ENCODE peak calls at places on chromosomes 16 and 17, in six cellular contexts. D is mucosa of gallbladder; V is NCI-H1694; C is posterior vena cava; T is RPMI7951; N is activated naive CD4-positive, alpha-beta T cell treated with Interleukin-2 at 50 U/mL for 16 hours. P is an unnamed sample.

GRCh38 chr16:4273858-4274291 is 1.1 kb upstream of the TFAP4 start:
- DNase-seq in C (peak; percentile 87), N (peak; percentile 52), D (peak; percentile 27), V (no peak), T (peak; percentile 32), P (no peak)

GRCh38 chr17:32746698-32747097 is 130.2 kb downstream of the MYO1D start:
- DNase-seq in V (no peak), N (no peak), T (peak; percentile 26), D (no peak), C (no peak), P (no peak)

GRCh38 chr16:85458952-85459351 is 154.2 kb upstream of the GSE1 start:
- DNase-seq in V (peak; percentile 84), D (no peak), T (no peak), C (no peak), N (no peak), P (no peak)

GRCh38 chr16:3461120-3461519 is 17.6 kb downstream of the NAA60 start:
- DNase-seq in T (no peak), C (no peak), N (no peak), D (no peak), V (no peak), P (no peak)

GRCh38 chr17:66620528-66620927 is 214.4 kb upstream of the CACNG5 start:
- DNase-seq in T (no peak), D (no peak), N (no peak), C (no peak), V (no peak), P (peak; percentile 21)

GRCh38 chr16:57256601-57257395 is 11.7 kb downstream of the ARL2BP start:
- DNase-seq in N (no peak), C (no peak), T (no peak), V (no peak), D (no peak), P (no peak)

GRCh38 chr16:10895053-10895946 is 18.3 kb downstream of the CIITA start:
- DNase-seq in N (peak; percentile 14), D (peak; percentile 48), V (no peak), C (peak; percentile 85), T (peak; percentile 32), P (peak; percentile 12)

GRCh38 chr17:47172698-47173565 is 16.2 kb downstream of the CDC27 start:
- DNase-seq in D (no peak), T (no peak), C (no peak), N (no peak), V (no peak), P (peak; percentile 6)

GRCh38 chr16:59296002-59296401 is 561.9 kb upstream of the GOT2 start:
- DNase-seq in V (no peak), C (no peak), D (no peak), N (no peak), T (no peak), P (no peak)

GRCh38 chr17:74522381-74523090 is 8.7 kb downstream of the CD300LB start:
- DNase-seq in D (no peak), V (no peak), N (no peak), T (no peak), C (no peak), P (no peak)

GRCh38 chr16:73569266-73569665 is 521.3 kb upstream of the ZFHX3 start:
- DNase-seq in N (no peak), C (no peak), V (no peak), T (no peak), D (no peak), P (no peak)

GRCh38 chr17:4519361-4519788 is 20.7 kb downstream of the SPNS2 start:
- DNase-seq in T (no peak), N (no peak), V (no peak), D (peak; percentile 71), C (no peak), P (no peak)

GRCh38 chr16:28193530-28194423 is 18.0 kb downstream of the XPO6 start:
- DNase-seq in N (peak; percentile 46), V (no peak), D (no peak), C (no peak), T (peak; percentile 71), P (peak; percentile 95)

GRCh38 chr16:84349852-84350565 is 18.3 kb upstream of the ATP2C2 start:
- DNase-seq in V (no peak), T (no peak), C (peak; percentile 16), N (no peak), D (no peak), P (no peak)

GRCh38 chr17:31811021-31811565 is 48.0 kb downstream of the COPRS start:
- DNase-seq in T (peak; percentile 54), C (no peak), N (no peak), D (no peak), V (no peak), P (peak; percentile 34)

GRCh38 chr17:73342057-73342522 is 30.3 kb upstream of the CDC42EP4 start:
- DNase-seq in T (peak; percentile 87), D (peak; percentile 75), C (peak; percentile 85), N (no peak), V (no peak), P (peak; percentile 89)

GRCh38 chr16:69762843-69763556 is 868 bp downstream of the WWP2 start:
- DNase-seq in C (no peak), D (no peak), V (no peak), T (peak; percentile 18), N (no peak), P (peak; percentile 36)

GRCh38 chr16:83802135-83802534 is 5.6 kb upstream of the HSBP1 start:
- DNase-seq in T (peak; percentile 91), D (no peak), C (no peak), N (no peak), V (no peak), P (peak; percentile 54)

GRCh38 chr16:53625221-53625620 is 78.4 kb downstream of the RPGRIP1L start:
- DNase-seq in N (no peak), C (no peak), V (no peak), T (no peak), D (no peak), P (no peak)

GRCh38 chr17:76585649-76586593 is at the start of gene ST6GALNAC2:
- DNase-seq in D (peak; percentile 30), C (peak; percentile 87), T (peak; percentile 73), V (no peak), N (peak; percentile 44), P (no peak)

GRCh38 chr16:78530283-78530682 is 430.8 kb downstream of the WWOX start:
- DNase-seq in D (no peak), N (no peak), V (no peak), C (no peak), T (no peak), P (no peak)

GRCh38 chr16:695355-696089 is 5.3 kb upstream of the WDR24 start:
- DNase-seq in T (no peak), V (no peak), N (peak; percentile 72), D (peak; percentile 63), C (no peak), P (no peak)

GRCh38 chr17:31596382-31597323 is 205.2 kb downstream of the RAB11FIP4 start:
- DNase-seq in V (no peak), T (peak; percentile 99), N (no peak), C (peak; percentile 94), D (peak; percentile 70), P (peak; percentile 98)

GRCh38 chr17:40551091-40551873 is 14.0 kb downstream of the CCR7 start:
- DNase-seq in D (peak; percentile 83), V (no peak), N (no peak), C (peak; percentile 96), T (peak; percentile 49), P (peak; percentile 98)

GRCh38 chr17:82349287-82349701 is 9.8 kb upstream of the TEX19 start:
- DNase-seq in N (no peak), T (peak; percentile 55), D (no peak), V (no peak), C (no peak), P (no peak)

P was measured in astrocyte.